ENCODE peak calls at places on chromosomes 5 and 9, in six cellular contexts. P is astrocyte of the spinal cord, H is esophagus muscularis mucosa, D is fibroblast of pulmonary artery, S is NB4, A is fibroblast of lung. U is an unnamed sample.

GRCh38 chr5:124906339-124907097 is 160.1 kb upstream of the ZNF608 start:
- DNase-seq in A (peak), P (peak), S (peak), D (peak), H (no peak), U (peak)

GRCh38 chr5:121668635-121669034 is 183.0 kb upstream of the FTMT start:
- DNase-seq in D (no peak), P (peak), S (peak), H (no peak), A (peak), U (peak)

GRCh38 chr5:56269216-56269927 is 36.2 kb upstream of the ANKRD55 start:
- DNase-seq in S (peak), A (peak), H (no peak), P (peak), D (peak), U (peak)

GRCh38 chr5:78549043-78549442 is 99.5 kb downstream of the LHFPL2 start:
- DNase-seq in H (no peak), P (no peak), A (no peak), D (peak), S (peak), U (peak)

GRCh38 chr5:55604611-55605067 is 69.9 kb upstream of the PLPP1 start:
- DNase-seq in H (peak), S (no peak), D (peak), P (peak), A (peak), U (peak)

GRCh38 chr5:122880749-122881148 is 35.3 kb downstream of the SNX24 start:
- DNase-seq in A (peak), H (no peak), S (no peak), P (no peak), D (no peak), U (peak)

GRCh38 chr5:169249001-169249400 is 51.9 kb downstream of the SLIT3 start:
- DNase-seq in D (no peak), S (no peak), P (no peak), H (no peak), A (peak), U (no peak)

GRCh38 chr5:40733842-40734563 is 21.8 kb downstream of the TTC33 start:
- DNase-seq in A (no peak), D (no peak), P (no peak), H (no peak), S (no peak), U (no peak)

GRCh38 chr9:91047993-91048607 is 246.5 kb downstream of the SYK start:
- DNase-seq in P (peak), A (peak), D (peak), S (no peak), H (peak), U (peak)

GRCh38 chr9:120351106-120351505 is 228.9 kb downstream of the CDK5RAP2 start:
- DNase-seq in P (no peak), S (no peak), A (no peak), D (no peak), H (no peak), U (peak)

GRCh38 chr5:160169326-160169725 is 50.1 kb upstream of the PWWP2A start:
- DNase-seq in P (peak), H (no peak), A (peak), D (peak), S (peak), U (peak)

GRCh38 chr5:42718591-42718990 is 38.0 kb upstream of the CCDC152 start:
- DNase-seq in H (no peak), S (peak), D (peak), P (peak), A (peak), U (peak)

GRCh38 chr9:126720661-126721530 is 83.9 kb upstream of the ZBTB43 start:
- DNase-seq in P (no peak), D (no peak), S (no peak), A (no peak), H (peak), U (no peak)

GRCh38 chr9:21709464-21710058 is 92.9 kb upstream of the MTAP start:
- DNase-seq in H (no peak), P (peak), A (peak), S (no peak), D (peak), U (peak)

GRCh38 chr9:95104966-95105365 is 212.5 kb downstream of the FANCC start:
- DNase-seq in D (no peak), A (no peak), P (no peak), H (no peak), S (no peak), U (no peak)

GRCh38 chr9:95108777-95109176 is 208.7 kb downstream of the FANCC start:
- DNase-seq in H (no peak), P (no peak), D (no peak), A (no peak), S (no peak), U (no peak)

GRCh38 chr9:95107976-95108375 is 209.5 kb downstream of the FANCC start:
- DNase-seq in D (no peak), H (no peak), S (no peak), A (no peak), P (no peak), U (no peak)

GRCh38 chr9:95105519-95106287 is 211.8 kb downstream of the FANCC start:
- DNase-seq in A (no peak), D (no peak), S (no peak), P (no peak), H (no peak), U (no peak)

GRCh38 chr9:95107001-95107749 is 210.3 kb downstream of the FANCC start:
- DNase-seq in A (peak), H (no peak), S (no peak), P (peak), D (peak), U (peak)
- TF ChIP-seq CTCF in A (no peak), H (no peak), S (no peak), P (peak), D (no peak), U (no peak)

DNA sequence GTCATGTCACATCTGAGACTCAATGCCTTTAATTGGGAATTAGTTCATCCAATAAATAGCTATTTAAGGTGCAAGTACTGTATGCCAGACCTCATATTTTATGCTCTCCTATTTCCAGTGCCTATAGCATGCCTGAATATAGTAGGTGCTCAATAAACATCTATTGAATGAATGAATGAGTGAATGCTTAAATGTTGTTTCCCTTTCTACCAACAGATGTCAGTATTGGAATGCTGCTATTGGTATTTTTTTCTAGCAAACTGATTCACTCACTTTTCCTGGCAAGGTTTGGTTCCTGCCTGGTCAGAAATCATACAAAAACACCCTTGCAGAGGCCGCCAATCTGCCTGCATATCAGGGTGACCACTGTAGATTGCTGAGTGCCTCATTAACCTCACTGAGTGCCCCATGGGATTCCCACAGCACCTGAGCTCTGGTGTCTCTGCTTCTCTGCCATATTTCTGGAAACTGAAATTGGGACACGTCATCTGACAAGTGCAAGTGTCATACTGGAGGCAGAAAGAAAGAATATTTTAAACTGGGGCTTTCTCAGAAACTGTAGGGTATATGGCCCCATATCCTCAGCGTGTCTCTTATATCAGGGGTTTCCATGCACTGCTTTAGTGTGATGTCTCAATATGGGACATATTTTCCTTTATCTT is 359.7 kb downstream of the TRIM32 start:
- DNase-seq in A (no peak), H (no peak), P (no peak), S (no peak), D (peak), U (no peak)
- TF ChIP-seq CTCF in A (no peak), H (no peak), P (no peak), S (no peak), D (peak), U (no peak)

GRCh38 chr9:68416891-68417570 is 60.6 kb downstream of the PGM5 start:
- DNase-seq in A (no peak), D (no peak), P (no peak), H (peak), S (peak), U (peak)
- TF ChIP-seq CTCF in A (peak), D (peak), P (no peak), H (peak), S (peak), U (peak)

DNA sequence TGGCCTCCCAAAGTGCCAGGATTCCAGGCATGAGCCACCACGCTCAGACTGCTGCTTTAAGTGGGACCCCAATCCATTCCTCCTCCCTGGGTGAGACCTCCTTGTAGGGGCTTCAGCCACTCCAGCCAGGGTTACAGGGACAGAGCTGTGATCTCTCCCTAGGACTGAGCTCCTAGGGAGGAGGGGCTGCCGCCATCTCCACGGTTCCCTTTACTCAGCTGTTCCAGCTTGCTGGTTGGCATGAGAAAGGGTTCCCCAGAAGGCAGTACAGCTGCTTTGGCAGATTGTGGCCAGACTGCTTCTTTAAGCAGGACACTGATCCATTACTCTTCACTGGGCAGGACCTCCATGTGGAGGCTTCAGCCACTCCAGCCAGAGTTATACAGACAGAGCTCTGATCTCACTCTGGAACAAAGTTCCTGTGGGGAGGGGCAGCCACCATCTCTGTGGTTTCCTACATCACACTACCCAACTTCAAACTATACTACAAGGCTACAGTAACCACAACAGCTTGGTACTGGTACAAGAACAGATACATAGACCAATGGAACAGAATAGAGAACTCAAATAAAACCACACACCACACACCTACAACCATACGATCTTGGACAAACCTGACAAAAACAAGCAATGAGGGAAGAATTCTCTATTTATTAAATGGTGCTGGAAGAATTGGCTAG is 7.2 kb downstream of the INSL6 start:
- DNase-seq in A (no peak), P (peak), S (no peak), D (no peak), H (no peak), U (no peak)
- TF ChIP-seq CTCF in A (no peak), P (no peak), S (no peak), D (no peak), H (no peak), U (no peak)

GRCh38 chr5:132264546-132265335 is 7.2 kb downstream of the PDLIM4 start:
- DNase-seq in D (no peak), A (no peak), P (no peak), S (no peak), H (peak), U (no peak)

GRCh38 chr5:132265336-132266030 is 8.0 kb downstream of the PDLIM4 start:
- DNase-seq in S (no peak), P (peak), H (peak), A (peak), D (peak), U (peak)

GRCh38 chr5:132262882-132263547 is 5.5 kb downstream of the PDLIM4 start:
- DNase-seq in D (no peak), H (peak), S (no peak), A (no peak), P (no peak), U (no peak)

GRCh38 chr5:132261881-132262845 is 4.7 kb downstream of the PDLIM4 start:
- DNase-seq in H (peak), D (no peak), A (no peak), S (no peak), P (no peak), U (no peak)

GRCh38 chr5:132263548-132264261 is 6.2 kb downstream of the PDLIM4 start:
- DNase-seq in P (peak), A (peak), S (no peak), H (peak), D (peak), U (peak)
- TF ChIP-seq CTCF in P (peak), A (peak), S (no peak), H (no peak), D (peak), U (peak)

DNA sequence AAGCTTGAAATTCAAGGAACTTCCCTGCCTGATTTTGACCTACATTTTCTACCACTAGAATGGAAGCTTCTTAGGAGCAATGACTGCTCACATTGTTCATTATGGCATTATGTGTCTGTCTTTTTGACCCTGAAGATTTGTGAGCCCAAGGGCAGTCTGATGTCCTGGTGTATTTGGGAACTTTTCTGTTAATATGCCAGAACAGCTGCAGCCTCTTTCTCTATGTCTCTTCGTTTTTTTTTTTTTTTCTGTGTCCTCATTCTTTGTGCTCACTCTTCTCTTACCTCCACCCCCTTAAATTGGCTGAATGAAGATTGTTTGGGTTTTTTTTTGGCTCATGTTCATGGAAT is 34.8 kb upstream of the TMC1 start:
- DNase-seq in S (no peak), P (no peak), H (no peak), A (no peak), D (no peak), U (no peak)
- TF ChIP-seq CTCF in S (no peak), P (no peak), H (no peak), A (no peak), D (no peak), U (no peak)

GRCh38 chr5:110727025-110727314 is 499 bp upstream of the TMEM232 start:
- DNase-seq in D (no peak), S (no peak), P (no peak), H (no peak), A (no peak), U (peak)
- TF ChIP-seq CTCF in D (peak), S (no peak), P (peak), H (no peak), A (peak), U (peak)